ENCODE peak calls at places on chromosome 17, in ten cellular contexts. R is astrocyte of the hippocampus; P is nephron progenitor cell; V is LoVo; G is CD8-positive, alpha-beta T cell; T is GM10248; C is AG09309; Y is putamen; H is heart right ventricle; F is activated naive CD8-positive, alpha-beta T cell treated with anti-CD3 and anti-CD28 coated beads for 36 hours. N is an unnamed sample.

GRCh38 chr17:2049333-2050245 is 5.3 kb upstream of the HIC1 start:
- DNase-seq in R (peak; percentile 93), P (peak; percentile 95), V (peak; percentile 86), G (peak; percentile 88), T (peak; percentile 90), C (no peak), Y (no peak), H (peak; percentile 89), F (peak; percentile 88), N (peak; percentile 80)

GRCh38 chr17:76820523-76820922 is 47.7 kb upstream of the MGAT5B start:
- DNase-seq in R (no peak), P (no peak), V (no peak), G (no peak), T (no peak), C (no peak), Y (no peak), H (no peak), F (no peak), N (no peak)

GRCh38 chr17:31144427-31144826 is 49.6 kb downstream of the NF1 start:
- DNase-seq in R (no peak), P (no peak), V (no peak), G (no peak), T (no peak), C (no peak), Y (no peak), H (no peak), F (no peak), N (no peak)

GRCh38 chr17:19703776-19704371 is 12.5 kb downstream of the SLC47A2 start:
- DNase-seq in R (no peak), P (no peak), V (no peak), G (no peak), T (no peak), C (no peak), Y (no peak), H (peak; percentile 33), F (no peak), N (peak; percentile 94)

GRCh38 chr17:39147221-39148185 is 3.9 kb downstream of the PLXDC1 start:
- DNase-seq in R (no peak), P (no peak), V (no peak), G (no peak), T (no peak), C (no peak), Y (no peak), H (peak; percentile 79), F (no peak), N (no peak)

GRCh38 chr17:79593636-79594035 is 17.2 kb downstream of the RBFOX3 start:
- DNase-seq in R (no peak), P (no peak), V (no peak), G (no peak), T (no peak), C (no peak), Y (no peak), H (no peak), F (no peak), N (no peak)

GRCh38 chr17:42878924-42879595 is 21.5 kb upstream of the G6PC1 start:
- DNase-seq in R (no peak), P (no peak), V (no peak), G (no peak), T (no peak), C (no peak), Y (no peak), H (no peak), F (no peak), N (no peak)

GRCh38 chr17:5499790-5500189 is 13.4 kb downstream of the MIS12 start:
- DNase-seq in R (peak; percentile 45), P (peak; percentile 64), V (no peak), G (no peak), T (no peak), C (no peak), Y (peak; percentile 7), H (no peak), F (no peak), N (no peak)

GRCh38 chr17:20278805-20279204 is 188.5 kb downstream of the LGALS9B start:
- DNase-seq in R (no peak), P (no peak), V (no peak), G (no peak), T (no peak), C (no peak), Y (no peak), H (no peak), F (no peak), N (no peak)

GRCh38 chr17:64084940-64085649 is 44.8 kb downstream of the ERN1 start:
- DNase-seq in R (no peak), P (no peak), V (no peak), G (no peak), T (no peak), C (no peak), Y (no peak), H (no peak), F (no peak), N (no peak)

GRCh38 chr17:13395872-13396271 is 205.9 kb downstream of the HS3ST3A1 start:
- DNase-seq in R (no peak), P (no peak), V (no peak), G (no peak), T (no peak), C (peak; percentile 57), Y (no peak), H (no peak), F (no peak), N (no peak)

GRCh38 chr17:49016775-49017463 is 19.7 kb downstream of the IGF2BP1 start:
- DNase-seq in R (peak; percentile 96), P (no peak), V (peak; percentile 77), G (no peak), T (no peak), C (no peak), Y (no peak), H (no peak), F (no peak), N (peak; percentile 76)

GRCh38 chr17:76670020-76670707 is 26.6 kb upstream of the ST6GALNAC1 start:
- DNase-seq in R (no peak), P (no peak), V (no peak), G (no peak), T (no peak), C (no peak), Y (no peak), H (no peak), F (no peak), N (no peak)

GRCh38 chr17:73103661-73104335 is 11.3 kb upstream of the SLC39A11 start:
- DNase-seq in R (peak; percentile 6), P (no peak), V (no peak), G (no peak), T (no peak), C (no peak), Y (no peak), H (no peak), F (no peak), N (no peak)

GRCh38 chr17:30021708-30022317 is 80.4 kb downstream of the EFCAB5 start:
- DNase-seq in R (peak; percentile 57), P (peak; percentile 14), V (peak; percentile 75), G (no peak), T (peak; percentile 45), C (no peak), Y (no peak), H (no peak), F (peak; percentile 15), N (peak; percentile 64)